ENCODE peak calls at places on chromosomes 7 and 10, in eight cellular contexts. One of them, this sample, is unnamed.

GRCh38 chr7:27170936-27171635 is 3.0 kb downstream of the HOXA10 start:
- DNase-seq in ovary: no peak
- DNase-seq in testis: no peak
- DNase-seq in HepG2: peak; percentile 26
- DNase-seq in breast epithelium: no peak
- DNase-seq in endothelial cell of umbilical vein: peak; percentile 80
- DNase-seq in sigmoid colon: peak; percentile 71
- DNase-seq in upper lobe of left lung: peak; percentile 14
- DNase-seq in this sample: peak; percentile 31

GRCh38 chr10:91604936-91605534 is 27.8 kb downstream of the PPP1R3C start:
- DNase-seq in ovary: no peak
- DNase-seq in testis: no peak
- DNase-seq in HepG2: no peak
- DNase-seq in breast epithelium: no peak
- DNase-seq in endothelial cell of umbilical vein: peak; percentile 79
- DNase-seq in sigmoid colon: no peak
- DNase-seq in upper lobe of left lung: no peak
- DNase-seq in this sample: no peak

GRCh38 chr7:95213809-95214492 is 110.4 kb downstream of the PON1 start:
- DNase-seq in ovary: no peak
- DNase-seq in testis: peak; percentile 24
- DNase-seq in HepG2: no peak
- DNase-seq in breast epithelium: no peak
- DNase-seq in endothelial cell of umbilical vein: no peak
- DNase-seq in sigmoid colon: peak; percentile 75
- DNase-seq in upper lobe of left lung: peak; percentile 20
- DNase-seq in this sample: no peak

GRCh38 chr7:5629941-5630340 is 151.5 kb downstream of the RNF216 start:
- DNase-seq in ovary: no peak
- DNase-seq in testis: no peak
- DNase-seq in HepG2: no peak
- DNase-seq in breast epithelium: no peak
- DNase-seq in endothelial cell of umbilical vein: peak; percentile 55
- DNase-seq in sigmoid colon: no peak
- DNase-seq in upper lobe of left lung: no peak
- DNase-seq in this sample: no peak

GRCh38 chr10:119401671-119402395 is 140.7 kb downstream of the RGS10 start:
- DNase-seq in ovary: peak; percentile 70
- DNase-seq in testis: no peak
- DNase-seq in HepG2: peak; percentile 35
- DNase-seq in breast epithelium: no peak
- DNase-seq in endothelial cell of umbilical vein: peak; percentile 81
- DNase-seq in sigmoid colon: peak; percentile 92
- DNase-seq in upper lobe of left lung: peak; percentile 47
- DNase-seq in this sample: peak; percentile 65

GRCh38 chr7:101410743-101411476 is 48.2 kb downstream of the COL26A1 start:
- DNase-seq in ovary: no peak
- DNase-seq in testis: peak; percentile 66
- DNase-seq in HepG2: peak; percentile 41
- DNase-seq in breast epithelium: no peak
- DNase-seq in endothelial cell of umbilical vein: peak; percentile 30
- DNase-seq in sigmoid colon: no peak
- DNase-seq in upper lobe of left lung: peak; percentile 37
- DNase-seq in this sample: no peak

GRCh38 chr7:75971961-75972763 is 22.2 kb downstream of the TMEM120A start:
- DNase-seq in ovary: no peak
- DNase-seq in testis: no peak
- DNase-seq in HepG2: no peak
- DNase-seq in breast epithelium: no peak
- DNase-seq in endothelial cell of umbilical vein: no peak
- DNase-seq in sigmoid colon: peak; percentile 92
- DNase-seq in upper lobe of left lung: peak; percentile 65
- DNase-seq in this sample: no peak

GRCh38 chr7:44221231-44221791 is 20.5 kb downstream of the YKT6 start:
- DNase-seq in ovary: no peak
- DNase-seq in testis: no peak
- DNase-seq in HepG2: no peak
- DNase-seq in breast epithelium: no peak
- DNase-seq in endothelial cell of umbilical vein: no peak
- DNase-seq in sigmoid colon: peak; percentile 48
- DNase-seq in upper lobe of left lung: no peak
- DNase-seq in this sample: no peak

GRCh38 chr7:86445285-86445684 is 198.4 kb upstream of the GRM3 start:
- DNase-seq in ovary: no peak
- DNase-seq in testis: no peak
- DNase-seq in HepG2: no peak
- DNase-seq in breast epithelium: no peak
- DNase-seq in endothelial cell of umbilical vein: no peak
- DNase-seq in sigmoid colon: no peak
- DNase-seq in upper lobe of left lung: no peak
- DNase-seq in this sample: no peak

GRCh38 chr7:151880688-151881087 is 3.8 kb upstream of the PRKAG2 start:
- DNase-seq in ovary: no peak
- DNase-seq in testis: no peak
- DNase-seq in HepG2: no peak
- DNase-seq in breast epithelium: no peak
- DNase-seq in endothelial cell of umbilical vein: no peak
- DNase-seq in sigmoid colon: peak; percentile 25
- DNase-seq in upper lobe of left lung: no peak
- DNase-seq in this sample: no peak

GRCh38 chr10:98267894-98268693 is at the start of gene LOXL4:
- DNase-seq in ovary: peak; percentile 63
- DNase-seq in testis: no peak
- DNase-seq in HepG2: no peak
- DNase-seq in breast epithelium: peak; percentile 47
- DNase-seq in endothelial cell of umbilical vein: no peak
- DNase-seq in sigmoid colon: peak; percentile 78
- DNase-seq in upper lobe of left lung: no peak
- DNase-seq in this sample: peak; percentile 62

GRCh38 chr7:38855867-38856266 is 53.1 kb downstream of the VPS41 start:
- DNase-seq in ovary: no peak
- DNase-seq in testis: no peak
- DNase-seq in HepG2: no peak
- DNase-seq in breast epithelium: no peak
- DNase-seq in endothelial cell of umbilical vein: no peak
- DNase-seq in sigmoid colon: no peak
- DNase-seq in upper lobe of left lung: no peak
- DNase-seq in this sample: no peak

GRCh38 chr10:80459047-80459865 is 5.1 kb downstream of the TSPAN14 start:
- DNase-seq in ovary: no peak
- DNase-seq in testis: peak; percentile 62
- DNase-seq in HepG2: no peak
- DNase-seq in breast epithelium: peak; percentile 63
- DNase-seq in endothelial cell of umbilical vein: no peak
- DNase-seq in sigmoid colon: peak; percentile 80
- DNase-seq in upper lobe of left lung: peak; percentile 94
- DNase-seq in this sample: no peak

GRCh38 chr7:92667816-92668540 is 77.8 kb upstream of the FAM133B start:
- DNase-seq in ovary: no peak
- DNase-seq in testis: no peak
- DNase-seq in HepG2: no peak
- DNase-seq in breast epithelium: no peak
- DNase-seq in endothelial cell of umbilical vein: no peak
- DNase-seq in sigmoid colon: no peak
- DNase-seq in upper lobe of left lung: no peak
- DNase-seq in this sample: no peak

GRCh38 chr10:79247373-79248137 is 99.7 kb upstream of the PPIF start:
- DNase-seq in ovary: no peak
- DNase-seq in testis: no peak
- DNase-seq in HepG2: no peak
- DNase-seq in breast epithelium: no peak
- DNase-seq in endothelial cell of umbilical vein: no peak
- DNase-seq in sigmoid colon: no peak
- DNase-seq in upper lobe of left lung: no peak
- DNase-seq in this sample: no peak

GRCh38 chr7:50266893-50267386 is 37.6 kb upstream of the IKZF1 start:
- DNase-seq in ovary: no peak
- DNase-seq in testis: no peak
- DNase-seq in HepG2: no peak
- DNase-seq in breast epithelium: no peak
- DNase-seq in endothelial cell of umbilical vein: no peak
- DNase-seq in sigmoid colon: no peak
- DNase-seq in upper lobe of left lung: peak; percentile 49
- DNase-seq in this sample: no peak

GRCh38 chr7:55212838-55213237 is 152.3 kb upstream of the LANCL2 start:
- DNase-seq in ovary: no peak
- DNase-seq in testis: no peak
- DNase-seq in HepG2: no peak
- DNase-seq in breast epithelium: no peak
- DNase-seq in endothelial cell of umbilical vein: peak; percentile 50
- DNase-seq in sigmoid colon: no peak
- DNase-seq in upper lobe of left lung: no peak
- DNase-seq in this sample: no peak

GRCh38 chr7:47382200-47382599 is 199.7 kb downstream of the TNS3 start:
- DNase-seq in ovary: no peak
- DNase-seq in testis: no peak
- DNase-seq in HepG2: no peak
- DNase-seq in breast epithelium: no peak
- DNase-seq in endothelial cell of umbilical vein: no peak
- DNase-seq in sigmoid colon: peak; percentile 27
- DNase-seq in upper lobe of left lung: no peak
- DNase-seq in this sample: no peak

GRCh38 chr7:47383696-47384445 is 198.0 kb downstream of the TNS3 start:
- DNase-seq in ovary: no peak
- DNase-seq in testis: no peak
- DNase-seq in HepG2: no peak
- DNase-seq in breast epithelium: no peak
- DNase-seq in endothelial cell of umbilical vein: no peak
- DNase-seq in sigmoid colon: peak; percentile 39
- DNase-seq in upper lobe of left lung: peak; percentile 12
- DNase-seq in this sample: no peak

GRCh38 chr7:47384755-47385475 is 197.0 kb downstream of the TNS3 start:
- DNase-seq in ovary: no peak
- DNase-seq in testis: no peak
- DNase-seq in HepG2: no peak
- DNase-seq in breast epithelium: no peak
- DNase-seq in endothelial cell of umbilical vein: no peak
- DNase-seq in sigmoid colon: peak; percentile 43
- DNase-seq in upper lobe of left lung: peak; percentile 16
- DNase-seq in this sample: no peak

GRCh38 chr7:47381132-47381495 is 200.8 kb downstream of the TNS3 start:
- DNase-seq in ovary: no peak
- DNase-seq in testis: no peak
- DNase-seq in HepG2: no peak
- DNase-seq in breast epithelium: no peak
- DNase-seq in endothelial cell of umbilical vein: no peak
- DNase-seq in sigmoid colon: peak; percentile 32
- DNase-seq in upper lobe of left lung: no peak
- DNase-seq in this sample: no peak

GRCh38 chr7:47383064-47383463 is 198.8 kb downstream of the TNS3 start:
- DNase-seq in ovary: no peak
- DNase-seq in testis: no peak
- DNase-seq in HepG2: no peak
- DNase-seq in breast epithelium: no peak
- DNase-seq in endothelial cell of umbilical vein: no peak
- DNase-seq in sigmoid colon: peak; percentile 27
- DNase-seq in upper lobe of left lung: peak; percentile 12
- DNase-seq in this sample: no peak
- H3K36me3 ChIP-seq in ovary: no peaks in the 10 kb centered on the region
- H3K36me3 ChIP-seq in testis: no peaks in the 10 kb centered on the region
- H3K36me3 ChIP-seq in HepG2: peaks cover 29% of the 10 kb centered on the region
- H3K36me3 ChIP-seq in breast epithelium: no peaks in the 10 kb centered on the region
- H3K36me3 ChIP-seq in endothelial cell of umbilical vein: no peaks in the 10 kb centered on the region
- H3K36me3 ChIP-seq in sigmoid colon: no peaks in the 10 kb centered on the region
- H3K36me3 ChIP-seq in upper lobe of left lung: no peaks in the 10 kb centered on the region
- H3K36me3 ChIP-seq in this sample: no peaks in the 10 kb centered on the region

DNA sequence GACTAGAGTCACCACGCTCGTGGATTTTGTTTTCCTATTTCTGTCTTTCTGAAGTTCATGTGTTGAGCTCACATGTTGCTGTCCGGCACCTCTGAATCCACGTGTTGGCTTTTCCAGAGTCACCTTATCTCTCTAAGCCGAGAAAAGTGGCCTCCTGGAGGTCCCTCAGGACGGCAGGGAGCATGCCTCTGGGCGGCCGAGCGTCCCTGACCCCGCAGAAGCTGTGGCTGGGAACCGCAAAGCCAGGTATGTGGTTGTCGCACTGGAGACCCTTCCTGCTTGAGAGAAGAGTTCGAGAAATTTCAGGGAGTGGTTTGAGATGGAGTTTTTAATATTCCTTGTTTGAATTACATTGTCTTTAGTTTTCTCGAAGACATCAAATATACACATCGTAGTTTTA is 12.6 kb downstream of the IQCE start:
- DNase-seq in ovary: no peak
- DNase-seq in testis: no peak
- DNase-seq in HepG2: no peak
- DNase-seq in breast epithelium: no peak
- DNase-seq in endothelial cell of umbilical vein: no peak
- DNase-seq in sigmoid colon: no peak
- DNase-seq in upper lobe of left lung: no peak
- DNase-seq in this sample: no peak
- H3K27ac ChIP-seq in ovary: no peak overlapping the region
- H3K27ac ChIP-seq in testis: no peak overlapping the region
- H3K27ac ChIP-seq in HepG2: no peak overlapping the region
- H3K27ac ChIP-seq in breast epithelium: no peak overlapping the region
- H3K27ac ChIP-seq in endothelial cell of umbilical vein: no peak overlapping the region
- H3K27ac ChIP-seq in sigmoid colon: no peak overlapping the region
- H3K27ac ChIP-seq in upper lobe of left lung: no peak overlapping the region
- H3K27ac ChIP-seq in this sample: no peak overlapping the region

DNA sequence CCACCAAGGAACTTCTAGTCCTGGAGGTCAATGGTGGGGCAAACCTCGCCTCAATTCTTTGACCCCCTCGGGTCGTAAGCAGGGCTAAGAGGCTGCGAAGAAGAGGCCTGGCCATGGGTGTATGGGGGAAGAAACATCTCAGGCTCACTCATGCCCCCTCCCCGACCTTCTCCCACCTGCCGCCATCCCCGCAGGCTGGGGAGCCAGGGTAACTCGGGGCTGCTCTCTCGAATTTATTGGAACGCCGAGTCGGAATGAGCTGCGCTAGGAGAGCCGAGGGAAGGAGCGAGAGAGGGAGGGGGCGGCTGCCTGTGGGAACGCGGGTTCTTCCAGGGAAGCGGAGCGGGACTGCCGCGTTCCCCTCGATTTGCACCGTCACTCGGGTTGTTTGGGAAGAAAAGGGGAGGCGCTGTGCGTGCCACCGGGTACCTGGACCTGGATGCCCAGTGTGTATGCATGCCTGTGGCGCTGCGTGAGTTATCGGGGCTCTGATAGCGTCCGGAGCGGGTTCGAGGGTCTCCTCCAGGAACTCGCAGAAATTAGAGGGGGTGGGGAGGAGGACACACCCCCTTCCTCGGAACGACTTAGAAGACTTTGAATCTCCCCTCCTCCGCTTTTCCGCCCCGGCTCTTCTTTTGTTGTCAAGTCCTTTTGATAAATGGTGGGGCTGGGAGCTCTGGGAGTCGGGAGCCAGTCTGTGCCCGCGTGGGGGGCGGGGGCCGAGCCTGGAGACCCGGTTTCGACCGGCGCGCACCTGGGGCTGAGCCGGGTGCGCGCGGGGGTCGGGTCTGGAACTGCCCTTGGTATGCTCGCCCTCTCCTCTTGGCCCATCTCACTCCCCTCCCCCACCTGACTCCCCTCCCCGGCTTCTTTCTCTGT is 1.8 kb upstream of the ZNF503 start:
- DNase-seq in ovary: peak; percentile 73
- DNase-seq in testis: peak; percentile 29
- DNase-seq in HepG2: peak; percentile 18
- DNase-seq in breast epithelium: peak; percentile 52
- DNase-seq in endothelial cell of umbilical vein: peak; percentile 19
- DNase-seq in sigmoid colon: peak; percentile 82
- DNase-seq in upper lobe of left lung: peak; percentile 54
- DNase-seq in this sample: peak; percentile 55
- TF ChIP-seq POLR2A in ovary: no peak
- TF ChIP-seq POLR2A in testis: no peak
- TF ChIP-seq POLR2A in HepG2: no peak
- TF ChIP-seq POLR2A in breast epithelium: no peak
- TF ChIP-seq POLR2A in endothelial cell of umbilical vein: no peak
- TF ChIP-seq POLR2A in sigmoid colon: no peak
- TF ChIP-seq POLR2A in upper lobe of left lung: no peak
- TF ChIP-seq POLR2A in this sample: no peak

GRCh38 chr10:69372126-69372980 is 44.4 kb downstream of the TACR2 start:
- DNase-seq in ovary: no peak
- DNase-seq in testis: no peak
- DNase-seq in HepG2: no peak
- DNase-seq in breast epithelium: no peak
- DNase-seq in endothelial cell of umbilical vein: no peak
- DNase-seq in sigmoid colon: no peak
- DNase-seq in upper lobe of left lung: no peak
- DNase-seq in this sample: no peak
- H3K36me3 ChIP-seq in ovary: no peaks in the 10 kb centered on the region
- H3K36me3 ChIP-seq in testis: no peaks in the 10 kb centered on the region
- H3K36me3 ChIP-seq in HepG2: no peaks in the 10 kb centered on the region
- H3K36me3 ChIP-seq in breast epithelium: no peaks in the 10 kb centered on the region
- H3K36me3 ChIP-seq in endothelial cell of umbilical vein: peaks cover 5% of the 10 kb centered on the region
- H3K36me3 ChIP-seq in sigmoid colon: peaks cover 37% of the 10 kb centered on the region
- H3K36me3 ChIP-seq in upper lobe of left lung: peaks cover 82% of the 10 kb centered on the region
- H3K36me3 ChIP-seq in this sample: no peaks in the 10 kb centered on the region